ENCODE peak calls at places on chromosome 15, in eight cellular contexts. M is HCT116, V is heart right ventricle, T is fibroblast of lung, Z is tibial artery, F is cardiac muscle cell, J is brain microvascular endothelial cell, X is ascending aorta. U is an unnamed sample.

GRCh38 chr15:57921371-57921770 is 144.1 kb downstream of the ALDH1A2 start:
- DNase-seq in M (no peak), V (no peak), T (no peak), Z (no peak), F (peak; percentile 28), J (peak; percentile 19), X (no peak), U (no peak)

GRCh38 chr15:85795320-85795668 is 569 bp upstream of the KLHL25 start:
- DNase-seq in M (no peak), V (no peak), T (no peak), Z (no peak), F (no peak), J (no peak), X (no peak), U (no peak)

GRCh38 chr15:45918839-45919238 is 284.0 kb downstream of the SQOR start:
- DNase-seq in M (no peak), V (peak; percentile 22), T (no peak), Z (no peak), F (peak; percentile 14), J (no peak), X (no peak), U (no peak)

GRCh38 chr15:84731774-84732173 is 15.8 kb upstream of the SEC11A start:
- DNase-seq in M (no peak), V (no peak), T (peak; percentile 96), Z (no peak), F (peak; percentile 84), J (peak; percentile 28), X (no peak), U (no peak)

GRCh38 chr15:59528965-59529402 is 82.6 kb upstream of the GCNT3 start:
- DNase-seq in M (peak; percentile 92), V (peak; percentile 53), T (peak; percentile 71), Z (peak; percentile 85), F (peak; percentile 92), J (peak; percentile 87), X (peak; percentile 26), U (peak; percentile 86)

GRCh38 chr15:57947781-57948180 is 117.7 kb downstream of the ALDH1A2 start:
- DNase-seq in M (no peak), V (peak; percentile 36), T (no peak), Z (no peak), F (peak; percentile 43), J (no peak), X (no peak), U (no peak)

GRCh38 chr15:37004981-37005735 is 95.2 kb downstream of the MEIS2 start:
- DNase-seq in M (no peak), V (no peak), T (no peak), Z (no peak), F (no peak), J (no peak), X (no peak), U (no peak)

GRCh38 chr15:61687651-61688050 is 372.6 kb downstream of the VPS13C start:
- DNase-seq in M (no peak), V (no peak), T (no peak), Z (no peak), F (no peak), J (no peak), X (no peak), U (no peak)

GRCh38 chr15:55709458-55709857 is 33.5 kb downstream of the PRTG start:
- DNase-seq in M (no peak), V (no peak), T (no peak), Z (no peak), F (no peak), J (no peak), X (no peak), U (no peak)

GRCh38 chr15:55710286-55710685 is 32.7 kb downstream of the PRTG start:
- DNase-seq in M (no peak), V (no peak), T (no peak), Z (no peak), F (no peak), J (no peak), X (no peak), U (no peak)

GRCh38 chr15:55715355-55716076 is 27.4 kb downstream of the PRTG start:
- DNase-seq in M (no peak), V (no peak), T (no peak), Z (no peak), F (no peak), J (peak; percentile 5), X (no peak), U (no peak)

GRCh38 chr15:55714064-55714463 is 28.9 kb downstream of the PRTG start:
- DNase-seq in M (no peak), V (no peak), T (no peak), Z (no peak), F (no peak), J (no peak), X (no peak), U (no peak)

DNA sequence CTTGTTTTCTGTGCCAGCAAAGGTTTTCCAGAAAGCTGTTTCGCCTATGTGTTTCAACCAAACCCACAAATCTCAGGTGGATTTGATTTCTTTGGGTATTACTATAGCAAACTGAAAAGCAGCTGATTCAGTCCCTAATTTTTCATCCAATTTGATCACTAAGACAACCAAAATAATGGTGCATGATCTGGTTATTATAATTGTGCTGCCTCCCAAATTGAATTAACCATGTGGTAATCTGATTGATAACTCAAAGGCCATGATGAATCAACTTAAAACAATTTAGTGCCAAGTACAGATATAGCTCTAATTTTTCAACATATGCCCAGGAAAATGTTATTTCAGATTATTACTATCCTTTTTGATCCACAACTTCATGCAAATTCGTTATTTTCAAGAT is 30.6 kb downstream of the PRTG start:
- DNase-seq in M (no peak), V (no peak), T (no peak), Z (no peak), F (no peak), J (no peak), X (no peak), U (no peak)
- H3K36me3 ChIP-seq in M (no peaks in the 10 kb centered on the region), V (no peaks in the 10 kb centered on the region), T (no peaks in the 10 kb centered on the region), Z (no peaks in the 10 kb centered on the region), F (no peaks in the 10 kb centered on the region), J (no peaks in the 10 kb centered on the region), X (no peaks in the 10 kb centered on the region), U (no peaks in the 10 kb centered on the region)

GRCh38 chr15:49675051-49675450 is 54.2 kb downstream of the DTWD1 start:
- DNase-seq in M (no peak), V (no peak), T (peak; percentile 88), Z (no peak), F (peak; percentile 75), J (peak; percentile 65), X (no peak), U (no peak)
- TF ChIP-seq CTCF in M (no peak), V (no peak), T (peak; percentile 18), Z (no peak), F (no peak), J (peak; percentile 59), X (no peak), U (no peak)

DNA sequence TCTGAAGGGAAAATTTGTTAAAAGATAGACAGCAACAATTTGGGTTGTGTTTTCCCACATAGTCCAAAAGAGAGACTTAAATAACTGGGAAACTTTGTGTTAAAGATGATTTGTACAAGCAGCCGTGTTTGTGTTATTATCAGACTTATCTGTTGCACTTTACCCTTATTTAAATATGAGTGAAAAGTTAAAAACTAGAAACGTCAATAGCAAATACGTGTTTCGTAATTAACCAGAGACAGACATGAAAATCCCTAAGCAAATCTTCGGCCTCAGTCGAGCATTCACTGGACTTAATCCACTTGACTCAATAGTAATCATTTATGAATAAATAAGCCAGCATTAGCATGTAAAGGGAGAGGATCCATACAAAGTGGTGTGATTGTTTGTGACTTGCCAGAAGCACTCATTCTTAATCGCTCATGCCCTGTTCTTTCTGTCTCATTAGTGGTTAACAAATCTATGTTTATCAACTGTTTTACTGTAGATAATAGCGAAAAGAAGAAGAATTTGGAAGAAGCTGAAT is 34.2 kb downstream of the BLM start:
- DNase-seq in M (no peak), V (no peak), T (no peak), Z (no peak), F (no peak), J (no peak), X (no peak), U (no peak)
- H3K36me3 ChIP-seq in M (peaks cover 3% of the 10 kb centered on the region), V (no peaks in the 10 kb centered on the region), T (no peaks in the 10 kb centered on the region), Z (no peaks in the 10 kb centered on the region), F (no peaks in the 10 kb centered on the region), J (no peaks in the 10 kb centered on the region), X (no peaks in the 10 kb centered on the region), U (no peaks in the 10 kb centered on the region)

DNA sequence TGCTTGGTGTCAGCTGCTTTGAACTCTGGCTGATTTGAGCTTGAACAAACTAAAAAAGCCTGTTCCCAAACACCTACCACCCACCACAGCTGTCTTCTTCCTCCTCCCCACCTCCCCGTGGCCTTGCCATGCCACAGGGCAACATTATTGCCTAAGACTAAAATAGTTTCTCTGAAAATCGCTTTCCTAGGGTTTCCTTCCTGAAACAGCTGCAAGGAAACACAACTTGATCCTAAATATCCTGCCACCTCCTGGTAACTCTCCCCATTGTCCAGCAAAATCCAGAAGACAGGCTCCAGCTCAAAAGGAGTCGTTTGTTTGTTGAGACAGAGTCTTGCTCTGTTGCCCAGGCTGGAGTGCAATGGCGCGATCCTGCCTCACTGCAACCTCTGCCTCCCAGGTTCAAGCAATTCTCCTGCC is 193.9 kb upstream of the TPM1 start:
- DNase-seq in M (no peak), V (no peak), T (peak; percentile 40), Z (no peak), F (peak; percentile 40), J (no peak), X (no peak), U (no peak)
- TF ChIP-seq CTCF in M (no peak), V (peak; percentile 10), T (peak; percentile 27), Z (no peak), F (peak; percentile 12), J (peak; percentile 54), X (no peak), U (no peak)

GRCh38 chr15:92955706-92956105 is 55.6 kb downstream of the CHD2 start:
- DNase-seq in M (no peak), V (no peak), T (no peak), Z (no peak), F (no peak), J (no peak), X (no peak), U (no peak)

GRCh38 chr15:92960996-92961681 is 61.0 kb downstream of the CHD2 start:
- DNase-seq in M (no peak), V (no peak), T (no peak), Z (no peak), F (no peak), J (no peak), X (no peak), U (no peak)

GRCh38 chr15:92959219-92959618 is 59.1 kb downstream of the CHD2 start:
- DNase-seq in M (no peak), V (no peak), T (no peak), Z (no peak), F (no peak), J (no peak), X (no peak), U (no peak)

GRCh38 chr15:92954578-92954977 is 54.5 kb downstream of the CHD2 start:
- DNase-seq in M (no peak), V (no peak), T (no peak), Z (no peak), F (no peak), J (no peak), X (no peak), U (no peak)

DNA sequence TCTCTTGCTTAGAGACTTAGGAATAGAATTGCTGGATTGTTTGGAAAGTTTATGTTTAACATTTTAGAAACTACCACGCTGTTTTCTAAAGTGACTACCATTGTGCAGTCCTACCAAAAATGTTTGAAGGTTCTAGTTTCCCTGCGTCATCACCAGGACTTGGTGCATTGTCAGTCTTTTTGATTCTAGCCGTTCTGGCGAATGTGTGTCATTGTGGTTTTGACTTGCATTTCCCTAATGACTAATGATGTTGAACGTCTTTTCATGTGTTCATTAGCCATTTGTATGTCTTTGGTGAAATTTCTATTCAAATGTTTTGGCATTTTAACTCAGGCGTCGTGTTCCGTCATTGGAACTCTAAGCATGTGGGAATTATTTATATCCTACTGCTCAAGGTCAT is 58.0 kb downstream of the CHD2 start:
- DNase-seq in M (no peak), V (no peak), T (peak; percentile 92), Z (no peak), F (peak; percentile 34), J (peak; percentile 48), X (no peak), U (no peak)
- H3K36me3 ChIP-seq in M (peaks cover 58% of the 10 kb centered on the region), V (peaks cover 100% of the 10 kb centered on the region), T (peaks cover 15% of the 10 kb centered on the region), Z (peaks cover 73% of the 10 kb centered on the region), F (peaks cover 74% of the 10 kb centered on the region), J (peaks cover 77% of the 10 kb centered on the region), X (peaks cover 51% of the 10 kb centered on the region), U (peaks cover 96% of the 10 kb centered on the region)

U was measured in upper lobe of left lung.